ENCODE peak calls at places on chromosome 7, in four cellular contexts. One of them, this sample, is unnamed.

GRCh38 chr7:95026421-95027072 is 119.2 kb downstream of the PPP1R9A start:
- DNase-seq in glutamatergic neuron: no peak
- DNase-seq in WTC11: no peak
- DNase-seq in globus pallidus: no peak
- DNase-seq in this sample: no peak

GRCh38 chr7:34672430-34672829 is 14.4 kb downstream of the NPSR1 start:
- DNase-seq in glutamatergic neuron: no peak
- DNase-seq in globus pallidus: no peak
- DNase-seq in WTC11: no peak
- DNase-seq in this sample: no peak

GRCh38 chr7:100467638-100468373 is 3.7 kb upstream of the SPACDR start:
- DNase-seq in globus pallidus: peak
- DNase-seq in WTC11: no peak
- DNase-seq in glutamatergic neuron: no peak
- DNase-seq in this sample: peak

GRCh38 chr7:151503902-151504714 is 15.6 kb downstream of the RHEB start:
- DNase-seq in WTC11: no peak
- DNase-seq in glutamatergic neuron: no peak
- DNase-seq in globus pallidus: no peak
- DNase-seq in this sample: no peak

GRCh38 chr7:522071-522937 is 2.7 kb upstream of the PDGFA start:
- DNase-seq in globus pallidus: peak
- DNase-seq in glutamatergic neuron: no peak
- DNase-seq in WTC11: peak
- DNase-seq in this sample: peak

GRCh38 chr7:33873518-33873917 is 31.8 kb upstream of the BMPER start:
- DNase-seq in WTC11: no peak
- DNase-seq in glutamatergic neuron: no peak
- DNase-seq in globus pallidus: no peak
- DNase-seq in this sample: no peak

GRCh38 chr7:6646380-6646950 is 9.3 kb downstream of the ZNF316 start:
- DNase-seq in WTC11: no peak
- DNase-seq in globus pallidus: no peak
- DNase-seq in glutamatergic neuron: no peak
- DNase-seq in this sample: no peak

GRCh38 chr7:158582089-158582456 is 5.5 kb downstream of the PTPRN2 start:
- DNase-seq in globus pallidus: no peak
- DNase-seq in WTC11: no peak
- DNase-seq in glutamatergic neuron: no peak
- DNase-seq in this sample: no peak

GRCh38 chr7:47392241-47392759 is 189.6 kb downstream of the TNS3 start:
- DNase-seq in glutamatergic neuron: peak
- DNase-seq in globus pallidus: peak
- DNase-seq in WTC11: no peak
- DNase-seq in this sample: peak

GRCh38 chr7:39465055-39465929 is 100.9 kb upstream of the YAE1 start:
- DNase-seq in glutamatergic neuron: no peak
- DNase-seq in WTC11: peak
- DNase-seq in globus pallidus: peak
- DNase-seq in this sample: peak